ENCODE peak calls at places on chromosomes 3 and 15, in nine cellular contexts. One of them, this sample, is unnamed.

GRCh38 chr15:58360421-58361090 is 71.2 kb upstream of the LIPC start:
- DNase-seq in AG20443: no peak
- DNase-seq in kidney tubule cell: no peak
- DNase-seq in activated T-helper 2 cell treated with anti-CD3 and anti-CD28 coated beads, Interferon-gamma antibody, Interleukin-2, Interleukin-4, amounts not matched to agents 10 μg/mL and 5 μg/mL and 100 μg/mL, durations not matched to agents 14 hours and 24 hours and 36 hours: no peak
- DNase-seq in ecto neural progenitor cell: no peak
- DNase-seq in GM12864: no peak
- DNase-seq in amniotic stem cell: no peak
- DNase-seq in iPS-NIHi11: no peak
- DNase-seq in D341Med: no peak
- DNase-seq in this sample: peak; percentile 37

GRCh38 chr15:43928152-43928551 is 101.3 kb downstream of the WDR76 start:
- DNase-seq in AG20443: no peak
- DNase-seq in kidney tubule cell: no peak
- DNase-seq in activated T-helper 2 cell treated with anti-CD3 and anti-CD28 coated beads, Interferon-gamma antibody, Interleukin-2, Interleukin-4, amounts not matched to agents 10 μg/mL and 5 μg/mL and 100 μg/mL, durations not matched to agents 14 hours and 24 hours and 36 hours: no peak
- DNase-seq in ecto neural progenitor cell: no peak
- DNase-seq in GM12864: no peak
- DNase-seq in amniotic stem cell: no peak
- DNase-seq in iPS-NIHi11: peak; percentile 58
- DNase-seq in D341Med: no peak
- DNase-seq in this sample: no peak

GRCh38 chr3:27508421-27508820 is 24.2 kb upstream of the SLC4A7 start:
- DNase-seq in AG20443: no peak
- DNase-seq in kidney tubule cell: peak; percentile 23
- DNase-seq in activated T-helper 2 cell treated with anti-CD3 and anti-CD28 coated beads, Interferon-gamma antibody, Interleukin-2, Interleukin-4, amounts not matched to agents 10 μg/mL and 5 μg/mL and 100 μg/mL, durations not matched to agents 14 hours and 24 hours and 36 hours: no peak
- DNase-seq in ecto neural progenitor cell: no peak
- DNase-seq in GM12864: no peak
- DNase-seq in amniotic stem cell: no peak
- DNase-seq in iPS-NIHi11: no peak
- DNase-seq in D341Med: no peak
- DNase-seq in this sample: no peak

GRCh38 chr3:107542665-107543064 is 19.9 kb downstream of the BBX start:
- DNase-seq in AG20443: no peak
- DNase-seq in kidney tubule cell: no peak
- DNase-seq in activated T-helper 2 cell treated with anti-CD3 and anti-CD28 coated beads, Interferon-gamma antibody, Interleukin-2, Interleukin-4, amounts not matched to agents 10 μg/mL and 5 μg/mL and 100 μg/mL, durations not matched to agents 14 hours and 24 hours and 36 hours: no peak
- DNase-seq in ecto neural progenitor cell: no peak
- DNase-seq in GM12864: no peak
- DNase-seq in amniotic stem cell: no peak
- DNase-seq in iPS-NIHi11: no peak
- DNase-seq in D341Med: no peak
- DNase-seq in this sample: peak; percentile 7

GRCh38 chr3:159929894-159930235 is 58.8 kb upstream of the IL12A start:
- DNase-seq in AG20443: no peak
- DNase-seq in kidney tubule cell: no peak
- DNase-seq in activated T-helper 2 cell treated with anti-CD3 and anti-CD28 coated beads, Interferon-gamma antibody, Interleukin-2, Interleukin-4, amounts not matched to agents 10 μg/mL and 5 μg/mL and 100 μg/mL, durations not matched to agents 14 hours and 24 hours and 36 hours: no peak
- DNase-seq in ecto neural progenitor cell: no peak
- DNase-seq in GM12864: no peak
- DNase-seq in amniotic stem cell: no peak
- DNase-seq in iPS-NIHi11: no peak
- DNase-seq in D341Med: no peak
- DNase-seq in this sample: no peak

GRCh38 chr15:84937144-84937543 is 44.5 kb upstream of the PDE8A start:
- DNase-seq in AG20443: no peak
- DNase-seq in kidney tubule cell: no peak
- DNase-seq in activated T-helper 2 cell treated with anti-CD3 and anti-CD28 coated beads, Interferon-gamma antibody, Interleukin-2, Interleukin-4, amounts not matched to agents 10 μg/mL and 5 μg/mL and 100 μg/mL, durations not matched to agents 14 hours and 24 hours and 36 hours: no peak
- DNase-seq in ecto neural progenitor cell: no peak
- DNase-seq in GM12864: no peak
- DNase-seq in amniotic stem cell: no peak
- DNase-seq in iPS-NIHi11: no peak
- DNase-seq in D341Med: no peak
- DNase-seq in this sample: no peak

GRCh38 chr3:126941721-126942270 is 41.1 kb upstream of the PLXNA1 start:
- DNase-seq in AG20443: no peak
- DNase-seq in kidney tubule cell: peak; percentile 83
- DNase-seq in activated T-helper 2 cell treated with anti-CD3 and anti-CD28 coated beads, Interferon-gamma antibody, Interleukin-2, Interleukin-4, amounts not matched to agents 10 μg/mL and 5 μg/mL and 100 μg/mL, durations not matched to agents 14 hours and 24 hours and 36 hours: no peak
- DNase-seq in ecto neural progenitor cell: no peak
- DNase-seq in GM12864: no peak
- DNase-seq in amniotic stem cell: no peak
- DNase-seq in iPS-NIHi11: no peak
- DNase-seq in D341Med: no peak
- DNase-seq in this sample: no peak

GRCh38 chr15:69751575-69751974 is 299.0 kb downstream of the RPLP1 start:
- DNase-seq in AG20443: no peak
- DNase-seq in kidney tubule cell: no peak
- DNase-seq in activated T-helper 2 cell treated with anti-CD3 and anti-CD28 coated beads, Interferon-gamma antibody, Interleukin-2, Interleukin-4, amounts not matched to agents 10 μg/mL and 5 μg/mL and 100 μg/mL, durations not matched to agents 14 hours and 24 hours and 36 hours: no peak
- DNase-seq in ecto neural progenitor cell: no peak
- DNase-seq in GM12864: no peak
- DNase-seq in amniotic stem cell: no peak
- DNase-seq in iPS-NIHi11: no peak
- DNase-seq in D341Med: no peak
- DNase-seq in this sample: peak; percentile 15

GRCh38 chr15:62125763-62126162 is 39.3 kb downstream of the C2CD4B start:
- DNase-seq in AG20443: peak; percentile 58
- DNase-seq in kidney tubule cell: peak; percentile 71
- DNase-seq in activated T-helper 2 cell treated with anti-CD3 and anti-CD28 coated beads, Interferon-gamma antibody, Interleukin-2, Interleukin-4, amounts not matched to agents 10 μg/mL and 5 μg/mL and 100 μg/mL, durations not matched to agents 14 hours and 24 hours and 36 hours: no peak
- DNase-seq in ecto neural progenitor cell: no peak
- DNase-seq in GM12864: no peak
- DNase-seq in amniotic stem cell: no peak
- DNase-seq in iPS-NIHi11: peak; percentile 26
- DNase-seq in D341Med: peak; percentile 70
- DNase-seq in this sample: peak; percentile 54

GRCh38 chr3:40187945-40188344 is 121.6 kb upstream of the EIF1B start:
- DNase-seq in AG20443: no peak
- DNase-seq in kidney tubule cell: no peak
- DNase-seq in activated T-helper 2 cell treated with anti-CD3 and anti-CD28 coated beads, Interferon-gamma antibody, Interleukin-2, Interleukin-4, amounts not matched to agents 10 μg/mL and 5 μg/mL and 100 μg/mL, durations not matched to agents 14 hours and 24 hours and 36 hours: no peak
- DNase-seq in ecto neural progenitor cell: no peak
- DNase-seq in GM12864: peak; percentile 38
- DNase-seq in amniotic stem cell: no peak
- DNase-seq in iPS-NIHi11: no peak
- DNase-seq in D341Med: no peak
- DNase-seq in this sample: no peak

GRCh38 chr3:37619568-37619967 is 242.1 kb upstream of the CTDSPL start:
- DNase-seq in AG20443: no peak
- DNase-seq in kidney tubule cell: no peak
- DNase-seq in activated T-helper 2 cell treated with anti-CD3 and anti-CD28 coated beads, Interferon-gamma antibody, Interleukin-2, Interleukin-4, amounts not matched to agents 10 μg/mL and 5 μg/mL and 100 μg/mL, durations not matched to agents 14 hours and 24 hours and 36 hours: no peak
- DNase-seq in ecto neural progenitor cell: peak; percentile 31
- DNase-seq in GM12864: no peak
- DNase-seq in amniotic stem cell: no peak
- DNase-seq in iPS-NIHi11: no peak
- DNase-seq in D341Med: no peak
- DNase-seq in this sample: no peak

GRCh38 chr15:64090527-64090926 is 3.1 kb downstream of the CIAO2A start:
- DNase-seq in AG20443: no peak
- DNase-seq in kidney tubule cell: no peak
- DNase-seq in activated T-helper 2 cell treated with anti-CD3 and anti-CD28 coated beads, Interferon-gamma antibody, Interleukin-2, Interleukin-4, amounts not matched to agents 10 μg/mL and 5 μg/mL and 100 μg/mL, durations not matched to agents 14 hours and 24 hours and 36 hours: no peak
- DNase-seq in ecto neural progenitor cell: no peak
- DNase-seq in GM12864: no peak
- DNase-seq in amniotic stem cell: no peak
- DNase-seq in iPS-NIHi11: no peak
- DNase-seq in D341Med: no peak
- DNase-seq in this sample: no peak

GRCh38 chr15:53384417-53384816 is 375.0 kb downstream of the WDR72 start:
- DNase-seq in AG20443: no peak
- DNase-seq in kidney tubule cell: peak; percentile 30
- DNase-seq in activated T-helper 2 cell treated with anti-CD3 and anti-CD28 coated beads, Interferon-gamma antibody, Interleukin-2, Interleukin-4, amounts not matched to agents 10 μg/mL and 5 μg/mL and 100 μg/mL, durations not matched to agents 14 hours and 24 hours and 36 hours: no peak
- DNase-seq in ecto neural progenitor cell: no peak
- DNase-seq in GM12864: no peak
- DNase-seq in amniotic stem cell: no peak
- DNase-seq in iPS-NIHi11: peak; percentile 27
- DNase-seq in D341Med: peak; percentile 48
- DNase-seq in this sample: no peak

GRCh38 chr3:143120716-143121239 is 1.2 kb downstream of the CHST2 start:
- DNase-seq in AG20443: peak; percentile 63
- DNase-seq in kidney tubule cell: peak; percentile 54
- DNase-seq in activated T-helper 2 cell treated with anti-CD3 and anti-CD28 coated beads, Interferon-gamma antibody, Interleukin-2, Interleukin-4, amounts not matched to agents 10 μg/mL and 5 μg/mL and 100 μg/mL, durations not matched to agents 14 hours and 24 hours and 36 hours: peak; percentile 48
- DNase-seq in ecto neural progenitor cell: peak; percentile 75
- DNase-seq in GM12864: no peak
- DNase-seq in amniotic stem cell: peak; percentile 5
- DNase-seq in iPS-NIHi11: no peak
- DNase-seq in D341Med: peak; percentile 75
- DNase-seq in this sample: peak; percentile 39

GRCh38 chr3:21174461-21174860 is 576.5 kb downstream of the ZNF385D start:
- DNase-seq in AG20443: peak; percentile 14
- DNase-seq in kidney tubule cell: no peak
- DNase-seq in activated T-helper 2 cell treated with anti-CD3 and anti-CD28 coated beads, Interferon-gamma antibody, Interleukin-2, Interleukin-4, amounts not matched to agents 10 μg/mL and 5 μg/mL and 100 μg/mL, durations not matched to agents 14 hours and 24 hours and 36 hours: no peak
- DNase-seq in ecto neural progenitor cell: no peak
- DNase-seq in GM12864: no peak
- DNase-seq in amniotic stem cell: no peak
- DNase-seq in iPS-NIHi11: no peak
- DNase-seq in D341Med: no peak
- DNase-seq in this sample: peak; percentile 69

GRCh38 chr3:134483195-134483890 is 2.4 kb downstream of the ANAPC13 start:
- DNase-seq in AG20443: peak; percentile 59
- DNase-seq in kidney tubule cell: peak; percentile 91
- DNase-seq in activated T-helper 2 cell treated with anti-CD3 and anti-CD28 coated beads, Interferon-gamma antibody, Interleukin-2, Interleukin-4, amounts not matched to agents 10 μg/mL and 5 μg/mL and 100 μg/mL, durations not matched to agents 14 hours and 24 hours and 36 hours: no peak
- DNase-seq in ecto neural progenitor cell: no peak
- DNase-seq in GM12864: no peak
- DNase-seq in amniotic stem cell: peak; percentile 59
- DNase-seq in iPS-NIHi11: no peak
- DNase-seq in D341Med: no peak
- DNase-seq in this sample: peak; percentile 92

GRCh38 chr3:114896978-114897377 is 250.1 kb downstream of the ZBTB20 start:
- DNase-seq in AG20443: no peak
- DNase-seq in kidney tubule cell: no peak
- DNase-seq in activated T-helper 2 cell treated with anti-CD3 and anti-CD28 coated beads, Interferon-gamma antibody, Interleukin-2, Interleukin-4, amounts not matched to agents 10 μg/mL and 5 μg/mL and 100 μg/mL, durations not matched to agents 14 hours and 24 hours and 36 hours: no peak
- DNase-seq in ecto neural progenitor cell: no peak
- DNase-seq in GM12864: no peak
- DNase-seq in amniotic stem cell: no peak
- DNase-seq in iPS-NIHi11: no peak
- DNase-seq in D341Med: no peak
- DNase-seq in this sample: no peak

GRCh38 chr3:197963019-197963637 is 3.1 kb downstream of the LMLN start:
- DNase-seq in AG20443: no peak
- DNase-seq in kidney tubule cell: no peak
- DNase-seq in activated T-helper 2 cell treated with anti-CD3 and anti-CD28 coated beads, Interferon-gamma antibody, Interleukin-2, Interleukin-4, amounts not matched to agents 10 μg/mL and 5 μg/mL and 100 μg/mL, durations not matched to agents 14 hours and 24 hours and 36 hours: no peak
- DNase-seq in ecto neural progenitor cell: no peak
- DNase-seq in GM12864: no peak
- DNase-seq in amniotic stem cell: no peak
- DNase-seq in iPS-NIHi11: no peak
- DNase-seq in D341Med: no peak
- DNase-seq in this sample: no peak

GRCh38 chr15:94877833-94878232 is 646.5 kb downstream of the MCTP2 start:
- DNase-seq in AG20443: no peak
- DNase-seq in kidney tubule cell: no peak
- DNase-seq in activated T-helper 2 cell treated with anti-CD3 and anti-CD28 coated beads, Interferon-gamma antibody, Interleukin-2, Interleukin-4, amounts not matched to agents 10 μg/mL and 5 μg/mL and 100 μg/mL, durations not matched to agents 14 hours and 24 hours and 36 hours: no peak
- DNase-seq in ecto neural progenitor cell: no peak
- DNase-seq in GM12864: no peak
- DNase-seq in amniotic stem cell: no peak
- DNase-seq in iPS-NIHi11: no peak
- DNase-seq in D341Med: no peak
- DNase-seq in this sample: no peak

GRCh38 chr3:49872801-49873281 is 3.1 kb upstream of the CAMKV start:
- DNase-seq in AG20443: no peak
- DNase-seq in kidney tubule cell: peak; percentile 33
- DNase-seq in activated T-helper 2 cell treated with anti-CD3 and anti-CD28 coated beads, Interferon-gamma antibody, Interleukin-2, Interleukin-4, amounts not matched to agents 10 μg/mL and 5 μg/mL and 100 μg/mL, durations not matched to agents 14 hours and 24 hours and 36 hours: no peak
- DNase-seq in ecto neural progenitor cell: no peak
- DNase-seq in GM12864: no peak
- DNase-seq in amniotic stem cell: no peak
- DNase-seq in iPS-NIHi11: no peak
- DNase-seq in D341Med: no peak
- DNase-seq in this sample: no peak

GRCh38 chr15:77482570-77482969 is 61.9 kb downstream of the HMG20A start:
- DNase-seq in AG20443: peak; percentile 47
- DNase-seq in kidney tubule cell: peak; percentile 49
- DNase-seq in activated T-helper 2 cell treated with anti-CD3 and anti-CD28 coated beads, Interferon-gamma antibody, Interleukin-2, Interleukin-4, amounts not matched to agents 10 μg/mL and 5 μg/mL and 100 μg/mL, durations not matched to agents 14 hours and 24 hours and 36 hours: no peak
- DNase-seq in ecto neural progenitor cell: no peak
- DNase-seq in GM12864: no peak
- DNase-seq in amniotic stem cell: peak; percentile 36
- DNase-seq in iPS-NIHi11: no peak
- DNase-seq in D341Med: no peak
- DNase-seq in this sample: peak; percentile 90

GRCh38 chr15:101124731-101125558 is 126.9 kb downstream of the CHSY1 start:
- DNase-seq in AG20443: peak; percentile 59
- DNase-seq in kidney tubule cell: peak; percentile 27
- DNase-seq in activated T-helper 2 cell treated with anti-CD3 and anti-CD28 coated beads, Interferon-gamma antibody, Interleukin-2, Interleukin-4, amounts not matched to agents 10 μg/mL and 5 μg/mL and 100 μg/mL, durations not matched to agents 14 hours and 24 hours and 36 hours: no peak
- DNase-seq in ecto neural progenitor cell: no peak
- DNase-seq in GM12864: no peak
- DNase-seq in amniotic stem cell: peak; percentile 84
- DNase-seq in iPS-NIHi11: no peak
- DNase-seq in D341Med: no peak
- DNase-seq in this sample: peak; percentile 99

GRCh38 chr3:4761759-4762158 is 217.5 kb upstream of the BHLHE40 start:
- DNase-seq in AG20443: no peak
- DNase-seq in kidney tubule cell: no peak
- DNase-seq in activated T-helper 2 cell treated with anti-CD3 and anti-CD28 coated beads, Interferon-gamma antibody, Interleukin-2, Interleukin-4, amounts not matched to agents 10 μg/mL and 5 μg/mL and 100 μg/mL, durations not matched to agents 14 hours and 24 hours and 36 hours: no peak
- DNase-seq in ecto neural progenitor cell: no peak
- DNase-seq in GM12864: no peak
- DNase-seq in amniotic stem cell: no peak
- DNase-seq in iPS-NIHi11: no peak
- DNase-seq in D341Med: no peak
- DNase-seq in this sample: no peak

GRCh38 chr3:88617283-88617682 is 467.5 kb downstream of the C3orf38 start:
- DNase-seq in AG20443: no peak
- DNase-seq in kidney tubule cell: no peak
- DNase-seq in activated T-helper 2 cell treated with anti-CD3 and anti-CD28 coated beads, Interferon-gamma antibody, Interleukin-2, Interleukin-4, amounts not matched to agents 10 μg/mL and 5 μg/mL and 100 μg/mL, durations not matched to agents 14 hours and 24 hours and 36 hours: no peak
- DNase-seq in ecto neural progenitor cell: no peak
- DNase-seq in GM12864: no peak
- DNase-seq in amniotic stem cell: no peak
- DNase-seq in iPS-NIHi11: no peak
- DNase-seq in D341Med: no peak
- DNase-seq in this sample: no peak

GRCh38 chr3:71087109-71088018 is 496.2 kb downstream of the FOXP1 start:
- DNase-seq in AG20443: no peak
- DNase-seq in kidney tubule cell: peak; percentile 54
- DNase-seq in activated T-helper 2 cell treated with anti-CD3 and anti-CD28 coated beads, Interferon-gamma antibody, Interleukin-2, Interleukin-4, amounts not matched to agents 10 μg/mL and 5 μg/mL and 100 μg/mL, durations not matched to agents 14 hours and 24 hours and 36 hours: peak; percentile 31
- DNase-seq in ecto neural progenitor cell: no peak
- DNase-seq in GM12864: peak; percentile 73
- DNase-seq in amniotic stem cell: no peak
- DNase-seq in iPS-NIHi11: no peak
- DNase-seq in D341Med: no peak
- DNase-seq in this sample: peak; percentile 58

GRCh38 chr3:182697345-182697919 is 95.9 kb upstream of the ATP11B start:
- DNase-seq in AG20443: no peak
- DNase-seq in kidney tubule cell: no peak
- DNase-seq in activated T-helper 2 cell treated with anti-CD3 and anti-CD28 coated beads, Interferon-gamma antibody, Interleukin-2, Interleukin-4, amounts not matched to agents 10 μg/mL and 5 μg/mL and 100 μg/mL, durations not matched to agents 14 hours and 24 hours and 36 hours: no peak
- DNase-seq in ecto neural progenitor cell: no peak
- DNase-seq in GM12864: no peak
- DNase-seq in amniotic stem cell: no peak
- DNase-seq in iPS-NIHi11: no peak
- DNase-seq in D341Med: no peak
- DNase-seq in this sample: no peak

GRCh38 chr15:80242132-80242769 is 9.8 kb downstream of the CTXND1 start:
- DNase-seq in AG20443: peak; percentile 66
- DNase-seq in kidney tubule cell: peak; percentile 53
- DNase-seq in activated T-helper 2 cell treated with anti-CD3 and anti-CD28 coated beads, Interferon-gamma antibody, Interleukin-2, Interleukin-4, amounts not matched to agents 10 μg/mL and 5 μg/mL and 100 μg/mL, durations not matched to agents 14 hours and 24 hours and 36 hours: no peak
- DNase-seq in ecto neural progenitor cell: peak; percentile 63
- DNase-seq in GM12864: no peak
- DNase-seq in amniotic stem cell: no peak
- DNase-seq in iPS-NIHi11: peak; percentile 67
- DNase-seq in D341Med: peak; percentile 62
- DNase-seq in this sample: peak; percentile 56

GRCh38 chr15:49103002-49103401 is 52.4 kb downstream of the COPS2 start:
- DNase-seq in AG20443: peak; percentile 49
- DNase-seq in kidney tubule cell: no peak
- DNase-seq in activated T-helper 2 cell treated with anti-CD3 and anti-CD28 coated beads, Interferon-gamma antibody, Interleukin-2, Interleukin-4, amounts not matched to agents 10 μg/mL and 5 μg/mL and 100 μg/mL, durations not matched to agents 14 hours and 24 hours and 36 hours: no peak
- DNase-seq in ecto neural progenitor cell: no peak
- DNase-seq in GM12864: no peak
- DNase-seq in amniotic stem cell: peak; percentile 23
- DNase-seq in iPS-NIHi11: no peak
- DNase-seq in D341Med: no peak
- DNase-seq in this sample: peak; percentile 49

GRCh38 chr3:124984754-124985153 is 50.2 kb upstream of the MUC13 start:
- DNase-seq in AG20443: no peak
- DNase-seq in kidney tubule cell: no peak
- DNase-seq in activated T-helper 2 cell treated with anti-CD3 and anti-CD28 coated beads, Interferon-gamma antibody, Interleukin-2, Interleukin-4, amounts not matched to agents 10 μg/mL and 5 μg/mL and 100 μg/mL, durations not matched to agents 14 hours and 24 hours and 36 hours: no peak
- DNase-seq in ecto neural progenitor cell: no peak
- DNase-seq in GM12864: no peak
- DNase-seq in amniotic stem cell: no peak
- DNase-seq in iPS-NIHi11: no peak
- DNase-seq in D341Med: no peak
- DNase-seq in this sample: no peak

GRCh38 chr3:13235079-13235478 is 161.8 kb upstream of the IQSEC1 start:
- DNase-seq in AG20443: no peak
- DNase-seq in kidney tubule cell: no peak
- DNase-seq in activated T-helper 2 cell treated with anti-CD3 and anti-CD28 coated beads, Interferon-gamma antibody, Interleukin-2, Interleukin-4, amounts not matched to agents 10 μg/mL and 5 μg/mL and 100 μg/mL, durations not matched to agents 14 hours and 24 hours and 36 hours: peak; percentile 33
- DNase-seq in ecto neural progenitor cell: no peak
- DNase-seq in GM12864: no peak
- DNase-seq in amniotic stem cell: no peak
- DNase-seq in iPS-NIHi11: no peak
- DNase-seq in D341Med: no peak
- DNase-seq in this sample: no peak

GRCh38 chr3:172305552-172305951 is 142.7 kb downstream of the GHSR start:
- DNase-seq in AG20443: peak; percentile 45
- DNase-seq in kidney tubule cell: peak; percentile 87
- DNase-seq in activated T-helper 2 cell treated with anti-CD3 and anti-CD28 coated beads, Interferon-gamma antibody, Interleukin-2, Interleukin-4, amounts not matched to agents 10 μg/mL and 5 μg/mL and 100 μg/mL, durations not matched to agents 14 hours and 24 hours and 36 hours: no peak
- DNase-seq in ecto neural progenitor cell: no peak
- DNase-seq in GM12864: no peak
- DNase-seq in amniotic stem cell: no peak
- DNase-seq in iPS-NIHi11: no peak
- DNase-seq in D341Med: no peak
- DNase-seq in this sample: peak; percentile 62